ENCODE peak calls at places on chromosomes 11 and 22, in ten cellular contexts. X is upper lobe of right lung, V is astrocyte of the cerebellum, M is osteoblast, Z is kidney epithelial cell, E is PC-9, A is breast epithelium, N is transverse colon, B is right cardiac atrium, F is brain microvascular endothelial cell. T is an unnamed sample.

GRCh38 chr11:97739892-97740782 is 1280.6 kb upstream of the CNTN5 start:
- DNase-seq in F (no peak), M (no peak), A (no peak), X (no peak), B (no peak), V (peak; percentile 29), N (no peak), Z (peak; percentile 28), E (no peak), T (no peak)

GRCh38 chr11:5665051-5665450 is 19.8 kb downstream of the TRIM5 start:
- DNase-seq in M (no peak), X (no peak), A (no peak), V (no peak), B (no peak), E (no peak), N (no peak), Z (no peak), F (no peak), T (no peak)

GRCh38 chr11:5524756-5525155 is 8.3 kb upstream of the UBQLNL start:
- DNase-seq in Z (no peak), F (no peak), X (no peak), M (no peak), B (no peak), E (no peak), A (no peak), N (no peak), V (no peak), T (no peak)

GRCh38 chr11:67572747-67573419 is 10.7 kb upstream of the GSTP1 start:
- DNase-seq in B (no peak), F (peak; percentile 45), V (no peak), Z (no peak), A (peak; percentile 54), E (peak; percentile 65), X (peak; percentile 77), M (peak; percentile 65), N (peak; percentile 68), T (no peak)

GRCh38 chr11:73040046-73040445 is 102.1 kb downstream of the FCHSD2 start:
- DNase-seq in V (no peak), A (no peak), Z (no peak), X (no peak), M (no peak), B (no peak), N (no peak), F (no peak), E (no peak), T (no peak)

GRCh38 chr11:3177931-3178330 is 12.8 kb upstream of the OSBPL5 start:
- DNase-seq in F (peak; percentile 51), X (no peak), N (no peak), E (no peak), M (peak; percentile 69), A (no peak), Z (no peak), B (no peak), V (no peak), T (no peak)

GRCh38 chr11:115670538-115671200 is 166.5 kb upstream of the CADM1 start:
- DNase-seq in Z (no peak), E (no peak), X (no peak), V (no peak), N (no peak), B (no peak), A (no peak), M (no peak), F (no peak), T (no peak)

GRCh38 chr22:28013611-28014010 is 94.6 kb upstream of the PITPNB start:
- DNase-seq in N (no peak), M (peak; percentile 21), Z (no peak), X (peak; percentile 54), E (no peak), V (no peak), F (no peak), B (peak; percentile 2), A (no peak), T (no peak)

GRCh38 chr11:104462346-104462745 is 298.4 kb upstream of the PDGFD start:
- DNase-seq in Z (no peak), N (no peak), A (no peak), X (no peak), F (peak; percentile 49), B (no peak), E (no peak), V (peak; percentile 4), M (no peak), T (no peak)

GRCh38 chr22:37476389-37477329 is 9.5 kb downstream of the MFNG start:
- DNase-seq in Z (no peak), V (no peak), X (no peak), A (no peak), F (no peak), N (no peak), B (no peak), M (peak; percentile 72), E (no peak), T (no peak)

GRCh38 chr11:102559839-102560238 is 29.3 kb upstream of the MMP7 start:
- DNase-seq in A (no peak), V (no peak), F (no peak), E (no peak), N (no peak), B (no peak), X (no peak), Z (no peak), M (no peak), T (no peak)

GRCh38 chr11:6371825-6372224 is 18.4 kb upstream of the SMPD1 start:
- DNase-seq in M (no peak), F (no peak), A (no peak), N (no peak), V (no peak), E (no peak), Z (no peak), X (no peak), B (no peak), T (no peak)

GRCh38 chr11:48124880-48125279 is 91.7 kb upstream of the OR4B1 start:
- DNase-seq in A (peak; percentile 35), X (no peak), N (no peak), M (no peak), V (no peak), F (no peak), E (no peak), Z (no peak), B (no peak), T (no peak)

DNA sequence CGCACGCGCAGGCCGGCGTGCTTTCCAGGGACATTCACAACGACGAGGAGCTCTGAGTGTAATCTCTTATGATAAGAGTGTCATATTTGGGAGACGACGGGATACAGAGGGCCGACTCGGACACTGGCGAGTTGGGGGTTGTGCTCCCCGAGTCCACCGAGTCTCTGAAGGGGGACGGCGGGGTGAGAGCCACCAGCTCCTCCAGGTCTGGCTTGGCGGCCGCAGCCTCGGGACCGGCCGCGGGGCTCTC is 170.9 kb upstream of the CTSC start:
- DNase-seq in M (no peak), X (no peak), F (no peak), V (no peak), A (no peak), Z (no peak), N (no peak), E (no peak), B (no peak), T (no peak)
- H3K4me3 ChIP-seq in M (peak overlapping the region; percentile 64), X (peak overlapping the region; percentile 37), F (peak overlapping the region; percentile 58), V (peak overlapping the region; percentile 33), A (peak overlapping the region; percentile 63), Z (peak overlapping the region; percentile 30), N (peak overlapping the region; percentile 29), E (no peak overlapping the region), B (peak overlapping the region; percentile 3), T (peak overlapping the region; percentile 46)

DNA sequence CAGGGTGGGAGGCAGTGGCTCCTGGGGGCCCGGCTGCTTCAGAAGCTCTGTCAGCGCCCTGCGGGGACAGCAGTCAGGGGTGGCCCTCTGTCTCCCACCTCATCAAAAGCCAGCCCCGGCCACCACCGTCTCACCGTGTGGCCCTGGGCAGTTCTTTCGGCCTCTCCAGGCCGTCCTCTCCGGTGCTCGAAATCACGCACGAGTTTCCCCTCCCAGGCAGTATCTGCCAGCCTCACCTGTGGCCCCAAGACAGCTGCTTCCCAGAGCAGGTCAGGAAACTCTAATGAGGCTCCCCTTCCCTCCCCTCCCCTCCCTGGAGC is 3.6 kb downstream of the SHISA8 start:
- DNase-seq in V (no peak), N (no peak), Z (no peak), B (no peak), X (no peak), F (no peak), E (no peak), M (peak; percentile 93), A (no peak), T (no peak)
- H3K4me3 ChIP-seq in V (no peak overlapping the region), N (no peak overlapping the region), Z (no peak overlapping the region), B (no peak overlapping the region), X (no peak overlapping the region), F (no peak overlapping the region), E (no peak overlapping the region), M (no peak overlapping the region), A (peak overlapping the region; percentile 67), T (no peak overlapping the region)

GRCh38 chr11:110091995-110092576 is 1.1 kb upstream of the ZC3H12C start:
- DNase-seq in M (no peak), V (no peak), B (no peak), X (no peak), E (no peak), F (no peak), N (no peak), A (no peak), Z (no peak), T (no peak)
- H3K4me3 ChIP-seq in M (peak overlapping the region; percentile 82), V (peak overlapping the region; percentile 69), B (peak overlapping the region; percentile 85), X (peak overlapping the region; percentile 70), E (peak overlapping the region; percentile 82), F (peak overlapping the region; percentile 76), N (peak overlapping the region; percentile 70), A (peak overlapping the region; percentile 77), Z (peak overlapping the region; percentile 78), T (peak overlapping the region; percentile 78)

GRCh38 chr11:69297926-69298777 is 4.2 kb downstream of the MYEOV start:
- DNase-seq in B (peak; percentile 91), M (peak; percentile 97), E (peak; percentile 95), F (peak; percentile 62), V (peak; percentile 40), X (peak; percentile 91), N (peak; percentile 85), Z (peak; percentile 90), A (peak; percentile 70), T (peak; percentile 88)
- H3K4me3 ChIP-seq in B (no peak overlapping the region), M (peak overlapping the region; percentile 48), E (peak overlapping the region; percentile 97), F (no peak overlapping the region), V (no peak overlapping the region), X (peak overlapping the region; percentile 23), N (peak overlapping the region; percentile 9), Z (no peak overlapping the region), A (peak overlapping the region; percentile 53), T (no peak overlapping the region)

GRCh38 chr11:29125621-29126020 is 891.2 kb downstream of the KCNA4 start:
- DNase-seq in B (no peak), E (no peak), F (no peak), X (no peak), A (no peak), Z (no peak), V (no peak), N (no peak), M (no peak), T (no peak)

GRCh38 chr11:29119116-29119515 is 897.7 kb downstream of the KCNA4 start:
- DNase-seq in X (no peak), B (no peak), A (no peak), F (peak; percentile 63), M (peak; percentile 0), E (no peak), N (no peak), V (no peak), Z (no peak), T (no peak)

GRCh38 chr11:29119691-29120328 is 897.0 kb downstream of the KCNA4 start:
- DNase-seq in Z (peak; percentile 44), V (peak; percentile 49), B (no peak), M (peak; percentile 53), A (no peak), F (peak; percentile 92), E (no peak), X (no peak), N (no peak), T (peak; percentile 50)

GRCh38 chr11:29124436-29124835 is 892.4 kb downstream of the KCNA4 start:
- DNase-seq in M (no peak), X (no peak), B (no peak), A (no peak), F (no peak), V (no peak), Z (no peak), E (no peak), N (no peak), T (no peak)

GRCh38 chr11:29120329-29120695 is 896.5 kb downstream of the KCNA4 start:
- DNase-seq in A (no peak), V (no peak), X (no peak), N (no peak), Z (no peak), M (no peak), E (no peak), B (no peak), F (no peak), T (no peak)
- H3K4me3 ChIP-seq in A (no peak overlapping the region), V (no peak overlapping the region), X (no peak overlapping the region), N (no peak overlapping the region), Z (no peak overlapping the region), M (peak overlapping the region; percentile 45), E (no peak overlapping the region), B (no peak overlapping the region), F (no peak overlapping the region), T (no peak overlapping the region)

T was measured in epithelial cell of proximal tubule.